ENCODE peak calls at places on chromosomes 5 and 9, in ten cellular contexts. P is stimulated activated CD4-positive, alpha-beta T cell treated with anti-CD3 and anti-CD28 coated beads, Interleukin-2, amount 100 ng/mL, for 24 hours; T is GM10248; J is activated CD8-positive, alpha-beta T cell treated with anti-CD3 and anti-CD28 coated beads for 36 hours; A is CD8-positive, alpha-beta memory T cell; H is LHCN-M2; M is right atrium auricular region; E is retina; U is COLO829; W is mucosa of gallbladder. X is an unnamed sample.

GRCh38 chr5:172688735-172689572 is 47.9 kb downstream of the NEURL1B start:
- DNase-seq in P (peak), T (peak), J (peak), A (no peak), H (no peak), M (no peak), E (no peak), U (no peak), W (peak), X (no peak)

GRCh38 chr9:114701971-114702370 is 20.0 kb upstream of the TEX48 start:
- DNase-seq in P (no peak), T (no peak), J (no peak), A (no peak), H (peak), M (no peak), E (no peak), U (no peak), W (no peak), X (peak)

GRCh38 chr5:141223112-141223783 is at the start of gene PCDHB14:
- DNase-seq in P (no peak), T (no peak), J (no peak), A (no peak), H (peak), M (no peak), E (peak), U (peak), W (no peak), X (peak)

GRCh38 chr5:147863409-147864194 is 14.9 kb upstream of the SCGB3A2 start:
- DNase-seq in P (no peak), T (no peak), J (no peak), A (no peak), H (no peak), M (no peak), E (no peak), U (no peak), W (no peak), X (no peak)

GRCh38 chr9:97529363-97530076 is 28.1 kb downstream of the TMOD1 start:
- DNase-seq in P (no peak), T (peak), J (peak), A (no peak), H (peak), M (no peak), E (no peak), U (peak), W (peak), X (peak)

GRCh38 chr5:84859056-84859455 is 474.4 kb upstream of the EDIL3 start:
- DNase-seq in P (no peak), T (no peak), J (no peak), A (no peak), H (no peak), M (no peak), E (no peak), U (peak), W (no peak), X (no peak)

GRCh38 chr5:40052812-40053211 is 626.9 kb upstream of the PTGER4 start:
- DNase-seq in P (no peak), T (no peak), J (no peak), A (no peak), H (no peak), M (no peak), E (no peak), U (no peak), W (peak), X (peak)

GRCh38 chr5:36040651-36041536 is 25.8 kb downstream of the UGT3A2 start:
- DNase-seq in P (no peak), T (no peak), J (no peak), A (no peak), H (no peak), M (no peak), E (no peak), U (no peak), W (no peak), X (no peak)

GRCh38 chr5:151250346-151251000 is 2.5 kb upstream of the GM2A start:
- DNase-seq in P (no peak), T (no peak), J (no peak), A (no peak), H (no peak), M (no peak), E (no peak), U (no peak), W (no peak), X (no peak)

X was measured in RPMI7951.